ENCODE peak calls at places on chromosomes 7 and 10, in six cellular contexts. J is mesothelial cell of epicardium, Q is colonic mucosa, Y is sigmoid colon, U is right lobe of liver, P is nephron progenitor cell. D is an unnamed sample.

GRCh38 chr10:87095241-87095945 is 387 bp downstream of the SHLD2 start:
- DNase-seq in Y (peak; percentile 90), Q (peak; percentile 75), J (peak; percentile 45), P (peak; percentile 75), U (peak; percentile 91), D (peak; percentile 85)

GRCh38 chr10:15068802-15069201 is 19.8 kb downstream of the ACBD7 start:
- DNase-seq in Y (no peak), Q (no peak), P (no peak), J (no peak), U (no peak), D (no peak)

GRCh38 chr10:102159831-102160230 is 7.6 kb downstream of the NOLC1 start:
- DNase-seq in U (no peak), Q (no peak), J (no peak), Y (no peak), P (no peak), D (no peak)

GRCh38 chr10:101817542-101818118 is 614 bp downstream of the OGA start:
- DNase-seq in Q (peak; percentile 95), P (peak; percentile 38), U (peak; percentile 83), Y (peak; percentile 97), J (no peak), D (no peak)

GRCh38 chr7:66140924-66141323 is 26.3 kb downstream of the CRCP start:
- DNase-seq in U (peak; percentile 81), P (peak; percentile 32), Q (peak; percentile 41), Y (peak; percentile 92), J (peak; percentile 36), D (no peak)

GRCh38 chr10:103077491-103078308 is 115.4 kb downstream of the NT5C2 start:
- DNase-seq in U (no peak), P (no peak), Y (no peak), Q (no peak), J (no peak), D (no peak)

GRCh38 chr10:133528296-133528844 is 1.2 kb downstream of the CYP2E1 start:
- DNase-seq in Y (no peak), J (no peak), Q (no peak), U (no peak), P (no peak), D (no peak)

GRCh38 chr7:32477649-32477980 is 12.6 kb downstream of the LSM5 start:
- DNase-seq in Y (no peak), J (no peak), U (no peak), Q (no peak), P (no peak), D (no peak)

GRCh38 chr7:121048195-121048594 is 59.7 kb downstream of the CPED1 start:
- DNase-seq in Y (no peak), Q (no peak), U (no peak), P (no peak), J (no peak), D (no peak)

GRCh38 chr7:97982647-97983046 is 7.3 kb downstream of the OCM2 start:
- DNase-seq in P (no peak), U (no peak), Q (no peak), J (no peak), Y (no peak), D (no peak)

GRCh38 chr10:130169136-130169888 is 33.1 kb downstream of the GLRX3 start:
- DNase-seq in P (no peak), Y (no peak), Q (no peak), U (no peak), J (no peak), D (no peak)

GRCh38 chr10:119285495-119286267 is 78.3 kb downstream of the GRK5 start:
- DNase-seq in P (no peak), Y (no peak), Q (no peak), J (no peak), U (peak; percentile 44), D (no peak)

GRCh38 chr7:149027055-149027454 is 1.2 kb downstream of the PDIA4 start:
- DNase-seq in Q (no peak), P (no peak), J (no peak), U (no peak), Y (no peak), D (no peak)

GRCh38 chr10:104297697-104298660 is 29.0 kb downstream of the GSTO2 start:
- DNase-seq in J (no peak), U (no peak), Q (no peak), P (peak; percentile 68), Y (no peak), D (no peak)

GRCh38 chr10:67853512-67853911 is 15.5 kb upstream of the DNAJC12 start:
- DNase-seq in J (no peak), Q (no peak), U (no peak), Y (no peak), P (no peak), D (no peak)

GRCh38 chr10:67851229-67851628 is 13.2 kb upstream of the DNAJC12 start:
- DNase-seq in Q (no peak), J (no peak), U (no peak), P (no peak), Y (no peak), D (no peak)

DNA sequence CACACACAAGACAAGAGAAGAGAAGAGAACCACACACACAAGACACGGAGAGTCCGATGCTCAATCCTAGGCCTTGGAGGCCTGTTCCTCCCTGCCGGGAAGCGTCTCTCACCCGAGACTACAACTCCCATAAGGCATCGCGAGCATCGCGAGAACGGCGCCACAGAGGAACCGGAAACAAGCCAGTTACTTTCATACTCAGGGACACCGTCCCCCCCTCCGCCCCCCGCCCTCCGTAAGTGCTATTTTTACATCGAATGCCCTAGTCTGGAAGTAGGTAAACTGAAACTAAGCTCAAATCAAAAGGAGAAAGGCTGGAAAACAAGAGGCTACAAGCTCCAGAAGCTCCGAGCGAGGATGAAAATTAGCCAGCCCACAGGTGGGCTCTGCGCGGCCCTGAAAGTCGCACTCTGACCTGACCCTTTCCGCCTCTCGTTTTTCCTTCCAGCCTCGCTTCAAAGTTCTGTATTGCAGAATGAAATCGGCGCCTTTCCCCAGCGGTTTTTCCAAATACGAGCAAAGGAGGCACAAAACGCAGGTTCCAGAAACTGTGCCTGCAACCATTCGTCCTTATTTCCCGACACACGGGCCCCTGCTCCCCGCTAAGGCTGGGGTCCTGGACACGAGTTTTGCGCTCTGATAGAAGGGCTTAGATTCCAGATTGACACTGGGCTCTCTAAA is 11.5 kb upstream of the DNAJC12 start:
- DNase-seq in Y (peak; percentile 98), J (peak; percentile 81), Q (peak; percentile 99), P (peak; percentile 90), U (peak; percentile 97), D (peak; percentile 87)
- TF ChIP-seq CTCF in Y (no peak), J (no peak), Q (no peak), P (no peak), U (no peak), D (no peak)

DNA sequence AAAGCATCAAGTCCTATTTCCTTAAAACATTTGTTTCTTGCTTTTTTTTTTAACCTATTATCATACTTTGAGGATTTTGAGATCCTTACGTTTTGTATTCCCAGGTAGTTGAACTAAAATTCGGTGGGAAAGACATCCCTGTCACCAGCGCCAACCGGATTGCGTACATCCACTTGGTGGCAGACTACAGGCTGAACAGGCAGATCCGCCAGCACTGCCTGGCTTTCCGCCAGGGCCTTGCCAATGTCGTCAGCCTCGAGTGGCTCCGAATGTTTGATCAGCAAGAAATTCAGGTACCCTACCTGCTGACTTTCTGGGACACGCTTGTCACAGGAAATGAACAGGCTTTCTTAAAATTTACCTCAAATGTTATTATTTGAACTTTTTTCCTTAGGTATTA is 83.0 kb upstream of the DNAJB6 start:
- DNase-seq in U (peak; percentile 94), Q (peak; percentile 62), P (no peak), J (no peak), Y (no peak), D (no peak)
- TF ChIP-seq CTCF in U (peak; percentile 53), Q (no peak), P (no peak), J (no peak), Y (no peak), D (no peak)

DNA sequence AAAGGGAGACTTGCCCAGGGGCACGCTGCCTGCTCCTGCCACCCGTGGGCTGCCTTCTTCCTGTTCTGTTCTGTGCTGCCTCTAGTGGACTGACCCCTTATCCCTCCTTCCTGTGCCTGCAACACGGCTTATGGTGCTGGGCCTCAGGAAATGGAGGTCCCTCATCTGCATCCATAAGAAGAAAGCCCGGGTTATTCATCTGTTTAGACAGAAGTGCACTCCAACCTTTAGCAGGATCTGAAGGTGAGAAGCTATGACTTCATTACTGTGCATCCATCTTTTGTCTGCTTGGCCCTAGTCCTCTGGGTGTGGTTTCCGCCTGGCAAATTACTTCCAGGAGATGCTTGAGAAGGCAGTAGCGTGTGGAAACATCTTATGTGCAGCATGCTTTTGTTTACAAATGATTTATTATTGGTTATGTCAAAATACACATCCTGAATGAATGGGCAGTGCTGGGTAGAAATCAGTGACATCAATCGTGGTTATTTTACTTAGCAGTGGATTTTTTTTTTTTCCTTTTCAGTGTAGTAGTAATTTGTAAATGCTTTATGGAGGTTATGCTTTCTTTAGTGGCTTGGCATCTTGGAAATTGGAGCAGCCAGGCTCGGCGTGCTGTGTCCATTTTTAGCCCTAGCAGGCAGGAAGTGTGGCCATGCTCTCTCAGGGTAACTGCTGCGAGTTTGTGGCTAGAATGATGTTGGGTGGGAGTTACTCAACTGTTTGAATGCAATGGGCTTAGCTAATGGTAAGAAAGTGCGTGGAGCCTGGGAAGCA is 12.7 kb downstream of the PTPRE start:
- DNase-seq in Y (peak; percentile 52), U (no peak), J (no peak), Q (no peak), P (no peak), D (no peak)
- TF ChIP-seq CTCF in Y (no peak), U (no peak), J (no peak), Q (no peak), P (no peak), D (no peak)

GRCh38 chr7:3757059-3757458 is 456.0 kb downstream of the SDK1 start:
- DNase-seq in P (no peak), J (no peak), Y (no peak), U (no peak), Q (no peak), D (no peak)

GRCh38 chr7:3760696-3761095 is 459.6 kb downstream of the SDK1 start:
- DNase-seq in P (no peak), Q (no peak), Y (no peak), U (no peak), J (no peak), D (no peak)

DNA sequence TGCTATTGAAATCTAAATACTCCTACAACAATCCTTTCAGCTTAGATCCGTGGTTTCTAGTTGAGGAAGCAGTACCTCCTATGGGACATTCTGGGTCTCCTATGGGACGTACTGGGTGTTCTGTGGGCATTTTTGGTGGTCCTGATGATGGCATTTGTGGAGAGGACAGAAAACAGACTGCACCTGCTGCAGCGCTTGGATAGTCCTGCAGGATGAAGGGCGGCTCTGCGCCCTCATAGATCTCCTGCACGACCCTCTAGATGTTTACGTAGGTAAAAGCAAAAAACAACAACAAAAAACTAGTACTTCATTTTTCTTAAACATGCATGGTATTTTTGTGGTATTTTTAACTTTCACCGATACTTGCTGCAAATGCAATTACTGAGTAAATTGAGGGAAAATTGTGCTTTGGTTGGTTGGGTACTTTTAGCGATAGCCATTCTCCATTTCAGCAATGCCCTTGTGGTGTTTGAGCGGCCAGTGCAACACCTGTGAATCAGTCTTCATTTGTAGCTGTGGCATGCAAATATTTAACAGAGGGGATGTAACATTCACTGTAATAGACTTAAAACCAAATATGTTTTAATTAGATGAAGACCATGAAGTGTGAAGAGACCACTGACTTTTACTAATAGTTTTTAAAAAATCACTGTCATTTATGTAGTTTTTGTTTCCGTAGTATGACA is 461.2 kb downstream of the SDK1 start:
- DNase-seq in Q (no peak), P (no peak), Y (no peak), J (no peak), U (no peak), D (no peak)
- TF ChIP-seq CTCF in Q (no peak), P (no peak), Y (no peak), J (no peak), U (no peak), D (no peak)

GRCh38 chr10:5629789-5630436 is 36.5 kb downstream of the ASB13 start:
- DNase-seq in Y (peak; percentile 82), P (peak; percentile 85), J (no peak), Q (peak; percentile 92), U (peak; percentile 77), D (peak; percentile 73)
- TF ChIP-seq CTCF in Y (peak; percentile 74), P (peak; percentile 84), J (peak; percentile 76), Q (peak; percentile 84), U (peak; percentile 83), D (peak; percentile 93)

D was measured in natural killer cell.